ENCODE peak calls at places on chromosomes 3 and 15, in nine cellular contexts. Y is adrenal gland, E is H54, X is GM12878, B is breast epithelium, M is body of pancreas, W is Peyer's patch, S is GM12891, Z is heart left ventricle. A is an unnamed sample.

GRCh38 chr3:104628185-104628789 is 738.4 kb upstream of the ALCAM start:
- DNase-seq in Y (no peak), E (peak), X (no peak), B (no peak), M (peak), W (no peak), S (peak), Z (no peak), A (peak)

GRCh38 chr15:74793135-74794028 is 11.5 kb downstream of the CSK start:
- DNase-seq in Y (no peak), E (peak), X (no peak), B (no peak), M (no peak), W (no peak), S (no peak), Z (no peak), A (no peak)

GRCh38 chr15:62141643-62142588 is 23.2 kb downstream of the C2CD4B start:
- DNase-seq in Y (no peak), E (no peak), X (no peak), B (no peak), M (peak), W (no peak), S (no peak), Z (no peak), A (no peak)

GRCh38 chr15:38389924-38390542 is 63.9 kb upstream of the FAM98B start:
- DNase-seq in Y (peak), E (peak), X (peak), B (peak), M (peak), W (peak), S (no peak), Z (peak), A (no peak)

GRCh38 chr3:36444909-36445308 is 64.6 kb downstream of the STAC start:
- DNase-seq in Y (no peak), E (peak), X (no peak), B (no peak), M (no peak), W (no peak), S (no peak), Z (no peak), A (no peak)

GRCh38 chr3:178393833-178394232 is 142.4 kb upstream of the KCNMB2 start:
- DNase-seq in Y (no peak), E (peak), X (no peak), B (no peak), M (no peak), W (no peak), S (no peak), Z (no peak), A (no peak)

GRCh38 chr15:83206971-83207621 is 527 bp downstream of the HDGFL3 start:
- DNase-seq in Y (peak), E (peak), X (no peak), B (no peak), M (peak), W (peak), S (peak), Z (peak), A (peak)

GRCh38 chr3:104269771-104270170 is 1096.9 kb upstream of the ALCAM start:
- DNase-seq in Y (no peak), E (no peak), X (no peak), B (no peak), M (no peak), W (no peak), S (no peak), Z (no peak), A (no peak)

GRCh38 chr15:79307251-79307650 is 3.7 kb upstream of the TMED3 start:
- DNase-seq in Y (no peak), E (no peak), X (no peak), B (no peak), M (no peak), W (no peak), S (no peak), Z (no peak), A (no peak)

GRCh38 chr3:146532406-146532805 is 12.0 kb downstream of the PLSCR1 start:
- DNase-seq in Y (no peak), E (no peak), X (no peak), B (no peak), M (no peak), W (no peak), S (no peak), Z (no peak), A (no peak)

GRCh38 chr3:101066776-101067175 is 73.6 kb upstream of the ABI3BP start:
- DNase-seq in Y (peak), E (no peak), X (no peak), B (no peak), M (no peak), W (no peak), S (no peak), Z (no peak), A (no peak)

GRCh38 chr3:113266738-113267137 is 55.4 kb downstream of the BOC start:
- DNase-seq in Y (no peak), E (no peak), X (no peak), B (no peak), M (no peak), W (no peak), S (no peak), Z (no peak), A (no peak)

GRCh38 chr3:109336272-109336957 is 931 bp downstream of the DPPA4 start:
- DNase-seq in Y (no peak), E (no peak), X (no peak), B (no peak), M (peak), W (no peak), S (no peak), Z (no peak), A (no peak)

GRCh38 chr3:98782826-98783500 is 19.8 kb downstream of the ST3GAL6 start:
- DNase-seq in Y (no peak), E (no peak), X (no peak), B (no peak), M (no peak), W (no peak), S (no peak), Z (no peak), A (no peak)

GRCh38 chr3:175983369-175983768 is 1124.2 kb downstream of the NAALADL2 start:
- DNase-seq in Y (no peak), E (no peak), X (no peak), B (no peak), M (no peak), W (no peak), S (no peak), Z (no peak), A (no peak)

GRCh38 chr15:38054488-38054887 is 120.0 kb downstream of the TMCO5A start:
- DNase-seq in Y (no peak), E (no peak), X (no peak), B (no peak), M (no peak), W (no peak), S (no peak), Z (no peak), A (no peak)

GRCh38 chr3:49023775-49024174 is 1.9 kb downstream of the NDUFAF3 start:
- DNase-seq in Y (no peak), E (no peak), X (no peak), B (no peak), M (no peak), W (no peak), S (no peak), Z (no peak), A (no peak)

GRCh38 chr15:80375968-80376891 is 28.0 kb upstream of the ARNT2 start:
- DNase-seq in Y (no peak), E (no peak), X (no peak), B (no peak), M (no peak), W (no peak), S (no peak), Z (no peak), A (no peak)

GRCh38 chr15:35907507-35907906 is 361.5 kb upstream of the DPH6 start:
- DNase-seq in Y (no peak), E (no peak), X (no peak), B (no peak), M (no peak), W (no peak), S (no peak), Z (no peak), A (no peak)

GRCh38 chr15:68829068-68829467 is 8.4 kb upstream of the ANP32A start:
- DNase-seq in Y (no peak), E (no peak), X (no peak), B (no peak), M (peak), W (no peak), S (no peak), Z (no peak), A (no peak)

GRCh38 chr3:159586587-159587202 is 401.9 kb upstream of the IL12A start:
- DNase-seq in Y (peak), E (peak), X (no peak), B (no peak), M (no peak), W (no peak), S (no peak), Z (no peak), A (no peak)

GRCh38 chr15:58474741-58475323 is 43.0 kb downstream of the LIPC start:
- DNase-seq in Y (no peak), E (no peak), X (no peak), B (no peak), M (no peak), W (no peak), S (no peak), Z (no peak), A (no peak)

GRCh38 chr15:83011271-83012037 is at the start of gene C15orf40:
- DNase-seq in Y (peak), E (peak), X (peak), B (peak), M (peak), W (peak), S (peak), Z (peak), A (peak)

GRCh38 chr15:98760112-98760826 is 111.9 kb downstream of the IGF1R start:
- DNase-seq in Y (no peak), E (no peak), X (no peak), B (peak), M (no peak), W (no peak), S (no peak), Z (peak), A (no peak)

GRCh38 chr3:84836961-84837360 is 121.8 kb upstream of the CADM2 start:
- DNase-seq in Y (no peak), E (no peak), X (no peak), B (no peak), M (peak), W (no peak), S (no peak), Z (no peak), A (no peak)

GRCh38 chr3:121748638-121749275 is 784 bp downstream of the GOLGB1 start:
- DNase-seq in Y (peak), E (peak), X (no peak), B (no peak), M (peak), W (no peak), S (no peak), Z (no peak), A (no peak)

GRCh38 chr15:76206325-76206976 is 104.8 kb downstream of the ETFA start:
- DNase-seq in Y (peak), E (no peak), X (no peak), B (peak), M (peak), W (no peak), S (no peak), Z (peak), A (no peak)

GRCh38 chr3:31927806-31928205 is 53.3 kb downstream of the OSBPL10 start:
- DNase-seq in Y (no peak), E (no peak), X (no peak), B (no peak), M (no peak), W (no peak), S (no peak), Z (no peak), A (no peak)

GRCh38 chr15:89462198-89462912 is 34.0 kb downstream of the RHCG start:
- DNase-seq in Y (no peak), E (peak), X (no peak), B (no peak), M (peak), W (peak), S (no peak), Z (no peak), A (no peak)
- TF ChIP-seq POLR2A in Y (no peak), E (no peak), X (no peak), B (no peak), M (peak), W (no peak), S (no peak), Z (no peak), A (no peak)

GRCh38 chr3:10366681-10367101 is 45.8 kb upstream of the SEC13 start:
- DNase-seq in Y (no peak), E (peak), X (no peak), B (no peak), M (peak), W (peak), S (no peak), Z (no peak), A (no peak)
- TF ChIP-seq POLR2A in Y (no peak), E (no peak), X (no peak), B (no peak), M (no peak), W (no peak), S (no peak), Z (no peak), A (no peak)

DNA sequence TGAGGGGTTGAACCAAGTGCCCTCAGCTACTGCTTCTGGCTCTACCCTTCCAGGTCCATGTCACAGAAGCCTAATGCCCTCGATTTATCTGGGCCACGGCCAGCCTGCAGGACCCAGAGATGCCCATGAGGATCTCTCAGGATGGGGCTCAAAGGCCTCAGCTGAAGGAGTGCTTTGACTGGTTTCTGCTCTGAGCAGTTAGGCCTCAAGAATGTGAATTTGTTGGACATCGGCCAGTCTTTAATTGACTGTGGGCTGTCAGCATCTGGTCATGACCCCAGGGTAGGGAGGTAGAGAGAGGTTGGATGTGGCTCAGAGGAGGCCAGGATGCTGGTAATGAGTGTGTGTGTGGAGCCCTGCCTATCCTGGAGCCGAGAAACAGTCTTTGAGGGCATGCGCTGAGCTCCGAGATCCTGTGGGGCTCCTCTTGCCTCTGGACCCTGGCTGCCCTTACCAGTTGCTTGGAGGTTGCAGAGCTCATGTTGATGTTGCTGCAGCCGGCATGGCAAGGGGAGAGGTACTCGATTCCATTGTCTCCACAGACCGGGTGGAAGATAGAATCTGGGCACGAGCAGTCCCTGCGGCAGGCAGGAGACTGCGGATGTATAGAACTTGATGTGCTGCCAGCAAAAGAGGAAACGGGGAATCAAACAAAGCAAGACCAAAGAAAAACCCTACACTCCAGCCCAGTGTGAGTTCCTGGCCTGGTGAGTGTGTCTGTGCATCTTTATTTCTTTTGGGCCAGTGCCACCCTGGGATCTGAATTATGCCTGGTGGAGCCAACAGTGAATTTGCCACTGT is 49.2 kb upstream of the RAB6B start:
- DNase-seq in Y (no peak), E (no peak), X (no peak), B (peak), M (peak), W (peak), S (no peak), Z (no peak), A (no peak)
- TF ChIP-seq POLR2A in Y (no peak), E (no peak), X (no peak), B (no peak), M (no peak), W (no peak), S (no peak), Z (no peak), A (no peak)

GRCh38 chr3:64743166-64743565 is 55.4 kb upstream of the ADAMTS9 start:
- DNase-seq in Y (no peak), E (no peak), X (no peak), B (no peak), M (no peak), W (no peak), S (no peak), Z (no peak), A (no peak)

GRCh38 chr3:64741344-64741743 is 53.5 kb upstream of the ADAMTS9 start:
- DNase-seq in Y (no peak), E (no peak), X (no peak), B (peak), M (peak), W (no peak), S (no peak), Z (peak), A (no peak)

GRCh38 chr3:64743844-64744243 is 56.0 kb upstream of the ADAMTS9 start:
- DNase-seq in Y (no peak), E (no peak), X (no peak), B (no peak), M (no peak), W (no peak), S (no peak), Z (no peak), A (no peak)

GRCh38 chr3:64740232-64740631 is 52.4 kb upstream of the ADAMTS9 start:
- DNase-seq in Y (peak), E (no peak), X (no peak), B (no peak), M (peak), W (no peak), S (no peak), Z (no peak), A (no peak)
- TF ChIP-seq POLR2A in Y (no peak), E (no peak), X (no peak), B (no peak), M (no peak), W (no peak), S (no peak), Z (no peak), A (no peak)

DNA sequence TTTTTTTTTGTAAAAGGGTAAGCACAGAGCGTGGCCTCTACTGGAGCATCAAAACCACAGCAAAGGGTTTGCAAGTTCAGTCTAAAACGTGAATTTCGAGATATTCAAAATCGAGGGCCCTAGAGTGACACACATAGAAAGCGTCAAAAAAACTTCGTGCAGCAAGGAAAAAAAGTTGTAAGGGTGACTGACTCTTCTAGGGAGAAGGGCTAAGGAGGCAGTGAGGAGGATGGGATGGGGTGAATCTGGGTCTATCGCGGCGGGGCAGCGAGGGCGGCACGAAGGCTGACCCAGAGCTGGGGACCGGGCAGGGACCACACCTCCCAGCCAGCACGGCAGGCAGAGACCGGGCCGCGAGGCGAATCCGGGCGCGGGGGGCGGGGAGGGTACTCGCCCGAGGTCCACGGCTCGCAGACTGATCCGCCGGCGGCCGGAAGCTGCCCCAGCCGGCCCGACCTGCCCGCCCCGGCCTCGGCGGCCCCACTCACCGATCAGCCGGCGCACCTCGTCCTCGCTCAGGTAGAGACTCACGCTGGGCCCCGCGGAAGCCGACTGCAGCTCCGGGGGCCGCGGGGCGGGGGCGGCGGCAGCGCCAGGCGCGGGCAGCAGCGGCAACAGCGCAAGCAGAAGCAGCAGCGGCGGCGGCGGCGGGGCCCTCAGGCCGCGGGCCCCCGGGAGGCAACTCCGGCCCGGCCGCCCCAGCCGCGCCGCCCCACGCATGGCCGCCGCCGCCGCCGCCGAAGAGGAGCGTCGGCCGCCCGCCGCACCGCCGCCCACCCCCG is 533 bp downstream of the RYK start:
- DNase-seq in Y (peak), E (peak), X (no peak), B (no peak), M (peak), W (peak), S (peak), Z (peak), A (peak)
- TF ChIP-seq POLR2A in Y (no peak), E (peak), X (no peak), B (no peak), M (no peak), W (no peak), S (no peak), Z (no peak), A (no peak)

GRCh38 chr3:180912304-180913226 is at the start of gene FXR1:
- DNase-seq in Y (peak), E (peak), X (peak), B (peak), M (peak), W (peak), S (peak), Z (peak), A (peak)
- TF ChIP-seq POLR2A in Y (peak), E (peak), X (peak), B (peak), M (peak), W (no peak), S (peak), Z (peak), A (peak)

GRCh38 chr15:88635343-88635742 is 3.5 kb upstream of the ISG20 start:
- DNase-seq in Y (no peak), E (no peak), X (no peak), B (no peak), M (peak), W (no peak), S (no peak), Z (no peak), A (no peak)

GRCh38 chr15:88637436-88637835 is 1.4 kb upstream of the ISG20 start:
- DNase-seq in Y (no peak), E (no peak), X (no peak), B (no peak), M (no peak), W (peak), S (no peak), Z (no peak), A (no peak)

GRCh38 chr15:88636039-88636438 is 2.8 kb upstream of the ISG20 start:
- DNase-seq in Y (no peak), E (no peak), X (no peak), B (peak), M (peak), W (peak), S (no peak), Z (no peak), A (no peak)

GRCh38 chr15:88637841-88638625 is 783 bp upstream of the ISG20 start:
- DNase-seq in Y (no peak), E (no peak), X (no peak), B (no peak), M (peak), W (peak), S (no peak), Z (no peak), A (no peak)

GRCh38 chr15:88636654-88637053 is 2.2 kb upstream of the ISG20 start:
- DNase-seq in Y (no peak), E (no peak), X (no peak), B (no peak), M (no peak), W (peak), S (no peak), Z (no peak), A (no peak)
- TF ChIP-seq POLR2A in Y (no peak), E (no peak), X (no peak), B (no peak), M (no peak), W (no peak), S (no peak), Z (no peak), A (no peak)